ENCODE peak calls at places on chromosomes 2 and 18, in seven cellular contexts. W is heart left ventricle; U is effector CD4-positive, alpha-beta T cell; M is heart right ventricle; N is fibroblast of lung; O is astrocyte of the cerebellum; L is left cardiac atrium. I is an unnamed sample.

GRCh38 chr2:145096582-145096981 is 576.7 kb upstream of the ZEB2 start:
- DNase-seq in W (no peak), U (no peak), M (no peak), N (peak), O (no peak), L (no peak), I (no peak)

GRCh38 chr18:3481696-3482210 is 31.8 kb downstream of the TGIF1 start:
- DNase-seq in W (no peak), U (no peak), M (no peak), N (no peak), O (no peak), L (no peak), I (peak)

GRCh38 chr2:203656522-203657287 is 49.7 kb upstream of the CD28 start:
- DNase-seq in W (peak), U (no peak), M (no peak), N (peak), O (no peak), L (peak), I (no peak)

GRCh38 chr2:131044078-131044756 is 49.0 kb downstream of the FAM168B start:
- DNase-seq in W (peak), U (no peak), M (no peak), N (no peak), O (no peak), L (no peak), I (no peak)

GRCh38 chr18:8908792-8909510 is 193.5 kb upstream of the NDUFV2 start:
- DNase-seq in W (no peak), U (no peak), M (no peak), N (no peak), O (no peak), L (no peak), I (no peak)

GRCh38 chr2:23595601-23596251 is 210.7 kb downstream of the KLHL29 start:
- DNase-seq in W (no peak), U (no peak), M (no peak), N (peak), O (peak), L (no peak), I (no peak)

GRCh38 chr2:119253114-119253702 is 29.6 kb downstream of the STEAP3 start:
- DNase-seq in W (no peak), U (no peak), M (no peak), N (peak), O (peak), L (no peak), I (no peak)

GRCh38 chr2:9018534-9018933 is 15.1 kb upstream of the MBOAT2 start:
- DNase-seq in W (no peak), U (no peak), M (no peak), N (no peak), O (no peak), L (no peak), I (no peak)

GRCh38 chr2:39338502-39338901 is 94.7 kb upstream of the CDKL4 start:
- DNase-seq in W (no peak), U (no peak), M (no peak), N (no peak), O (no peak), L (no peak), I (no peak)

GRCh38 chr2:44178950-44179349 is 10.3 kb downstream of the PPM1B start:
- DNase-seq in W (no peak), U (no peak), M (no peak), N (no peak), O (no peak), L (no peak), I (no peak)

GRCh38 chr2:157087373-157088005 is 170.0 kb upstream of the GALNT5 start:
- DNase-seq in W (peak), U (no peak), M (peak), N (peak), O (no peak), L (peak), I (no peak)

GRCh38 chr2:161576421-161576820 is 47.8 kb upstream of the SLC4A10 start:
- DNase-seq in W (no peak), U (no peak), M (no peak), N (no peak), O (no peak), L (no peak), I (peak)

GRCh38 chr18:23151414-23152099 is 16.3 kb downstream of the CABLES1 start:
- DNase-seq in W (no peak), U (no peak), M (no peak), N (no peak), O (no peak), L (no peak), I (no peak)

GRCh38 chr2:101185656-101186055 is 34.5 kb upstream of the TBC1D8 start:
- DNase-seq in W (no peak), U (no peak), M (no peak), N (no peak), O (no peak), L (no peak), I (no peak)

GRCh38 chr2:239913632-239914417 is 111.3 kb downstream of the NDUFA10 start:
- DNase-seq in W (no peak), U (no peak), M (no peak), N (no peak), O (no peak), L (no peak), I (no peak)

GRCh38 chr18:48163184-48164095 is 233.0 kb upstream of the SMAD2 start:
- DNase-seq in W (no peak), U (no peak), M (no peak), N (no peak), O (no peak), L (no peak), I (no peak)

GRCh38 chr18:56035546-56035945 is 447.6 kb upstream of the TCF4 start:
- DNase-seq in W (no peak), U (no peak), M (no peak), N (no peak), O (no peak), L (no peak), I (no peak)

GRCh38 chr2:163667064-163667887 is 68.5 kb downstream of the FIGN start:
- DNase-seq in W (peak), U (no peak), M (no peak), N (peak), O (peak), L (no peak), I (no peak)

GRCh38 chr2:40302751-40303150 is 149.1 kb downstream of the SLC8A1 start:
- DNase-seq in W (no peak), U (no peak), M (no peak), N (peak), O (peak), L (no peak), I (no peak)

GRCh38 chr2:24438106-24438505 is 52.9 kb upstream of the NCOA1 start:
- DNase-seq in W (no peak), U (no peak), M (no peak), N (no peak), O (no peak), L (no peak), I (no peak)

GRCh38 chr18:62957885-62958472 is 242.6 kb downstream of the PHLPP1 start:
- DNase-seq in W (peak), U (no peak), M (no peak), N (peak), O (no peak), L (peak), I (no peak)

GRCh38 chr2:648476-649424 is 28.5 kb downstream of the TMEM18 start:
- DNase-seq in W (no peak), U (no peak), M (no peak), N (no peak), O (no peak), L (no peak), I (no peak)

GRCh38 chr2:69469784-69470183 is 32.5 kb upstream of the NFU1 start:
- DNase-seq in W (no peak), U (no peak), M (no peak), N (peak), O (no peak), L (no peak), I (no peak)

GRCh38 chr18:74540689-74541421 is 6.6 kb downstream of the CNDP1 start:
- DNase-seq in W (no peak), U (no peak), M (no peak), N (no peak), O (no peak), L (no peak), I (peak)

GRCh38 chr2:55223958-55224760 is 7.9 kb downstream of the CLHC1 start:
- DNase-seq in W (peak), U (no peak), M (peak), N (no peak), O (no peak), L (no peak), I (no peak)

GRCh38 chr2:27308359-27308875 is at the start of gene UCN:
- DNase-seq in W (peak), U (no peak), M (peak), N (peak), O (no peak), L (peak), I (peak)

GRCh38 chr2:176171331-176172006 is 14.4 kb downstream of the HOXD3 start:
- DNase-seq in W (no peak), U (no peak), M (no peak), N (peak), O (no peak), L (no peak), I (no peak)

GRCh38 chr2:157439792-157440186 is 4.1 kb downstream of the CYTIP start:
- DNase-seq in W (no peak), U (no peak), M (no peak), N (no peak), O (no peak), L (no peak), I (no peak)

GRCh38 chr18:73942081-73942625 is 205.5 kb downstream of the FBXO15 start:
- DNase-seq in W (no peak), U (no peak), M (no peak), N (no peak), O (no peak), L (no peak), I (no peak)

GRCh38 chr2:230824406-230824978 is 40.2 kb upstream of the ITM2C start:
- DNase-seq in W (peak), U (peak), M (no peak), N (peak), O (peak), L (peak), I (peak)

GRCh38 chr2:53407363-53408080 is 360.1 kb upstream of the CHAC2 start:
- DNase-seq in W (no peak), U (no peak), M (no peak), N (peak), O (no peak), L (no peak), I (no peak)

GRCh38 chr2:236993799-236994198 is 91.9 kb upstream of the COPS8 start:
- DNase-seq in W (no peak), U (no peak), M (no peak), N (no peak), O (no peak), L (no peak), I (no peak)

GRCh38 chr2:236168110-236169067 is at the start of gene GBX2:
- DNase-seq in W (no peak), U (no peak), M (no peak), N (peak), O (no peak), L (peak), I (peak)

GRCh38 chr2:5555636-5556035 is 136.5 kb upstream of the SOX11 start:
- DNase-seq in W (no peak), U (no peak), M (no peak), N (no peak), O (no peak), L (no peak), I (no peak)

GRCh38 chr2:156333274-156333950 is 891 bp upstream of the NR4A2 start:
- DNase-seq in W (no peak), U (peak), M (no peak), N (no peak), O (no peak), L (no peak), I (no peak)

GRCh38 chr2:43759195-43759594 is 14.6 kb upstream of the DYNC2LI1 start:
- DNase-seq in W (no peak), U (no peak), M (no peak), N (peak), O (no peak), L (no peak), I (no peak)